ENCODE peak calls at places on chromosomes 5 and 9, in seven cellular contexts. F, V, T, H, W, S and J are unnamed samples.

GRCh38 chr5:132254321-132254977 is 3.0 kb upstream of the PDLIM4 start:
- DNase-seq in W (no peak), F (peak; percentile 82), V (no peak), H (no peak), S (peak; percentile 40), T (no peak), J (no peak)

GRCh38 chr9:107768224-107768623 is 278.7 kb upstream of the KLF4 start:
- DNase-seq in S (no peak), H (no peak), V (no peak), W (no peak), F (no peak), T (no peak), J (no peak)

GRCh38 chr5:34905564-34905963 is 9.7 kb downstream of the RAD1 start:
- DNase-seq in W (no peak), V (no peak), T (no peak), H (no peak), F (no peak), S (no peak), J (no peak)

GRCh38 chr9:1173211-1173610 is 123.1 kb downstream of the DMRT2 start:
- DNase-seq in F (no peak), W (no peak), H (no peak), T (no peak), S (no peak), V (no peak), J (no peak)

GRCh38 chr5:50445281-50445949 is 4.3 kb upstream of the EMB start:
- DNase-seq in H (peak; percentile 47), S (no peak), F (no peak), W (peak; percentile 51), V (no peak), T (peak; percentile 64), J (peak; percentile 83)

GRCh38 chr9:116002181-116002580 is 151.4 kb upstream of the PAPPA start:
- DNase-seq in T (no peak), S (no peak), V (no peak), F (no peak), H (no peak), W (no peak), J (no peak)

GRCh38 chr9:94030318-94031179 is 53.7 kb upstream of the PTPDC1 start:
- DNase-seq in T (peak; percentile 72), W (peak; percentile 80), S (peak; percentile 77), F (peak; percentile 96), H (peak; percentile 89), V (peak; percentile 62), J (peak; percentile 89)

GRCh38 chr5:74370168-74370567 is 270.4 kb downstream of the ENC1 start:
- DNase-seq in W (no peak), H (no peak), S (no peak), T (no peak), V (no peak), F (no peak), J (no peak)

GRCh38 chr9:129235931-129236331 is 57.9 kb upstream of the IER5L start:
- DNase-seq in H (peak; percentile 50), V (peak; percentile 59), T (peak; percentile 70), W (peak; percentile 78), S (no peak), F (peak; percentile 40), J (peak; percentile 96)

GRCh38 chr9:105500108-105500766 is 52.4 kb downstream of the FSD1L start:
- DNase-seq in H (no peak), V (no peak), W (no peak), T (no peak), S (no peak), F (no peak), J (peak; percentile 58)

GRCh38 chr5:145588113-145588512 is 247.0 kb downstream of the PRELID2 start:
- DNase-seq in W (no peak), H (no peak), V (no peak), F (no peak), S (no peak), T (no peak), J (no peak)

GRCh38 chr9:79567671-79568098 is 4.1 kb upstream of the TLE4 start:
- DNase-seq in W (no peak), F (no peak), V (no peak), T (no peak), S (no peak), H (peak; percentile 39), J (no peak)

GRCh38 chr9:114908104-114908621 is 22.2 kb downstream of the TNFSF8 start:
- DNase-seq in W (no peak), F (no peak), V (no peak), T (no peak), H (no peak), S (peak; percentile 60), J (peak; percentile 80)

GRCh38 chr5:176188085-176188484 is 50.1 kb upstream of the SIMC1 start:
- DNase-seq in S (no peak), T (no peak), W (no peak), F (no peak), V (no peak), H (no peak), J (no peak)

GRCh38 chr5:80967500-80968181 is 7.5 kb downstream of the RASGRF2 start:
- DNase-seq in F (no peak), H (peak; percentile 29), S (peak; percentile 57), T (no peak), V (no peak), W (no peak), J (no peak)

GRCh38 chr5:134555889-134556311 is 30.4 kb downstream of the JADE2 start:
- DNase-seq in H (no peak), W (peak; percentile 43), F (peak; percentile 93), T (peak; percentile 78), S (peak; percentile 93), V (peak; percentile 88), J (no peak)

GRCh38 chr9:110731437-110732028 is 62.9 kb downstream of the MUSK start:
- DNase-seq in T (no peak), H (no peak), V (no peak), W (no peak), S (no peak), F (no peak), J (no peak)

GRCh38 chr5:169344629-169345028 is 43.7 kb upstream of the SLIT3 start:
- DNase-seq in F (no peak), T (no peak), W (no peak), V (no peak), H (no peak), S (peak; percentile 74), J (no peak)

GRCh38 chr9:18010492-18010891 is 431.6 kb downstream of the SH3GL2 start:
- DNase-seq in V (no peak), S (no peak), H (no peak), T (no peak), F (no peak), W (no peak), J (no peak)

GRCh38 chr9:127117801-127118200 is 4.6 kb downstream of the ANGPTL2 start:
- DNase-seq in V (no peak), S (no peak), T (no peak), F (no peak), W (no peak), H (no peak), J (no peak)
- H3K4me1 ChIP-seq in V (peaks cover 12% of the 10 kb centered on the region), S (peaks cover 25% of the 10 kb centered on the region), T (peaks cover 9% of the 10 kb centered on the region), F (no peaks in the 10 kb centered on the region), W (peaks cover 10% of the 10 kb centered on the region), H (no peaks in the 10 kb centered on the region), J (peaks cover 31% of the 10 kb centered on the region)

GRCh38 chr9:126151671-126152050 is 175.0 kb upstream of the MVB12B start:
- DNase-seq in T (no peak), W (no peak), V (no peak), S (no peak), H (peak; percentile 23), F (no peak), J (no peak)
- H3K4me1 ChIP-seq in T (no peaks in the 10 kb centered on the region), W (no peaks in the 10 kb centered on the region), V (no peaks in the 10 kb centered on the region), S (no peaks in the 10 kb centered on the region), H (no peaks in the 10 kb centered on the region), F (no peaks in the 10 kb centered on the region), J (no peaks in the 10 kb centered on the region)

GRCh38 chr9:14275331-14275730 is 38.6 kb downstream of the NFIB start:
- DNase-seq in T (no peak), F (no peak), W (no peak), V (no peak), S (no peak), H (no peak), J (no peak)

GRCh38 chr9:14271078-14271673 is 42.8 kb downstream of the NFIB start:
- DNase-seq in H (no peak), V (no peak), F (no peak), S (peak; percentile 54), W (no peak), T (no peak), J (no peak)

GRCh38 chr9:14272924-14273528 is 40.9 kb downstream of the NFIB start:
- DNase-seq in S (no peak), H (no peak), V (no peak), F (no peak), W (no peak), T (no peak), J (no peak)

GRCh38 chr9:14269911-14270310 is 44.0 kb downstream of the NFIB start:
- DNase-seq in S (no peak), H (no peak), F (no peak), W (no peak), V (no peak), T (no peak), J (no peak)

DNA sequence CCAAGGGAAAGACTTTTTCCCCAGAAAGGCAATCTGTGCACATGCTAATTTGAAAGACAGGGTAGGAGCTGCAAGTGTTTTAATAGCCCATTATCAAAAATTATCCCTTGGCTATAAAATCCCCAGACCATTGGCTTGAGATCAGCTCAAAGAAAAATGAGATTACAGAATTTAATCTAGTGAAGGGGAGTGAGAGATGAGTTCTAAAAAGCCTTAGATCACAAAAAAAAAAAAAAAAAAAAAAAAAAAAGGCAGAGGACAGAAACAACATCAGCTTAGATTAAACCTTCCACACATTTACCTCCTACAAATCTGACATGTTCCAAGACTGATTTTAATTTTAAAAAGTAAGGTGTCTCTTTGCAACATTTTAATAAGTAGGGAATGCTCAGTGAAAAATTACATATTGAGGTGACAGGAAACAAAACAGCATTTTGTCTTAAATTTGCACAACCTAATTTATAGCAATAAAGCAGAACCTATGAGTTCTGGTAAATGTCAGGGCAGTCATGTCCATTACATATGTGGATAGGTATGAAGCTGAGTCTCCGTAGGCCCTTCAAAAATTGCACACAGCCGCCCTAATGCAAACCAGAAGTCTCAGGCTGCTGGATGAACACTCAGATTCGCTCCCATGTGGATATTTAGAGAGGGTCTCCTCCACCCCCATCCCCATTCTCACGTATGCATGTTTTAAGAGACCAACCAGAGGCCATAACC is 43.4 kb downstream of the NFIB start:
- DNase-seq in S (no peak), V (no peak), H (no peak), F (no peak), T (no peak), W (no peak), J (no peak)
- H3K4me1 ChIP-seq in S (peaks cover 33% of the 10 kb centered on the region), V (no peaks in the 10 kb centered on the region), H (no peaks in the 10 kb centered on the region), F (peaks cover 4% of the 10 kb centered on the region), T (no peaks in the 10 kb centered on the region), W (no peaks in the 10 kb centered on the region), J (no peaks in the 10 kb centered on the region)

GRCh38 chr5:2536632-2537031 is 214.8 kb downstream of the IRX2 start:
- DNase-seq in T (no peak), H (no peak), S (peak; percentile 34), W (no peak), V (no peak), F (no peak), J (no peak)

GRCh38 chr5:2534970-2535369 is 216.5 kb downstream of the IRX2 start:
- DNase-seq in V (no peak), T (no peak), W (no peak), H (no peak), F (no peak), S (peak; percentile 8), J (no peak)

GRCh38 chr5:2534251-2534650 is 217.2 kb downstream of the IRX2 start:
- DNase-seq in V (no peak), T (no peak), S (no peak), F (no peak), W (no peak), H (no peak), J (no peak)

GRCh38 chr5:2542026-2542425 is 209.5 kb downstream of the IRX2 start:
- DNase-seq in V (no peak), H (no peak), F (no peak), T (no peak), W (no peak), S (peak; percentile 23), J (no peak)

GRCh38 chr5:2538169-2538568 is 213.3 kb downstream of the IRX2 start:
- DNase-seq in H (no peak), T (no peak), F (no peak), W (no peak), V (no peak), S (peak; percentile 41), J (no peak)
- H3K4me1 ChIP-seq in H (no peaks in the 10 kb centered on the region), T (no peaks in the 10 kb centered on the region), F (no peaks in the 10 kb centered on the region), W (no peaks in the 10 kb centered on the region), V (no peaks in the 10 kb centered on the region), S (no peaks in the 10 kb centered on the region), J (no peaks in the 10 kb centered on the region)